ENCODE peak calls at places on chromosome 12, in nine cellular contexts. One of them, this sample, is unnamed.

GRCh38 chr12:65891987-65892481 is 67.8 kb downstream of the HMGA2 start:
- DNase-seq in choroid plexus epithelial cell: peak
- DNase-seq in IMR-90: peak
- DNase-seq in endothelial cell: no peak
- DNase-seq in cardiac fibroblast: peak
- DNase-seq in uterus: peak
- DNase-seq in gastrocnemius medialis: peak
- DNase-seq in testis: peak
- DNase-seq in PC-3: peak
- DNase-seq in this sample: peak

GRCh38 chr12:47863985-47864384 is 40.8 kb downstream of the VDR start:
- DNase-seq in cardiac fibroblast: no peak
- DNase-seq in PC-3: no peak
- DNase-seq in choroid plexus epithelial cell: no peak
- DNase-seq in endothelial cell: no peak
- DNase-seq in uterus: no peak
- DNase-seq in testis: no peak
- DNase-seq in IMR-90: no peak
- DNase-seq in gastrocnemius medialis: no peak
- DNase-seq in this sample: no peak

GRCh38 chr12:128944956-128945355 is 91.7 kb downstream of the GLT1D1 start:
- DNase-seq in testis: no peak
- DNase-seq in PC-3: no peak
- DNase-seq in endothelial cell: no peak
- DNase-seq in cardiac fibroblast: no peak
- DNase-seq in gastrocnemius medialis: no peak
- DNase-seq in choroid plexus epithelial cell: no peak
- DNase-seq in uterus: no peak
- DNase-seq in IMR-90: no peak
- DNase-seq in this sample: no peak

GRCh38 chr12:124797321-124797720 is 66.3 kb downstream of the SCARB1 start:
- DNase-seq in testis: no peak
- DNase-seq in choroid plexus epithelial cell: no peak
- DNase-seq in gastrocnemius medialis: no peak
- DNase-seq in endothelial cell: peak
- DNase-seq in IMR-90: no peak
- DNase-seq in PC-3: no peak
- DNase-seq in cardiac fibroblast: no peak
- DNase-seq in uterus: no peak
- DNase-seq in this sample: no peak

GRCh38 chr12:109868182-109869051 is 11.9 kb downstream of the GLTP start:
- DNase-seq in cardiac fibroblast: no peak
- DNase-seq in testis: no peak
- DNase-seq in uterus: no peak
- DNase-seq in choroid plexus epithelial cell: no peak
- DNase-seq in endothelial cell: no peak
- DNase-seq in gastrocnemius medialis: no peak
- DNase-seq in IMR-90: no peak
- DNase-seq in PC-3: no peak
- DNase-seq in this sample: no peak

GRCh38 chr12:64083285-64084210 is 138.5 kb downstream of the KICS2 start:
- DNase-seq in endothelial cell: no peak
- DNase-seq in uterus: peak
- DNase-seq in IMR-90: peak
- DNase-seq in cardiac fibroblast: peak
- DNase-seq in testis: peak
- DNase-seq in choroid plexus epithelial cell: peak
- DNase-seq in gastrocnemius medialis: peak
- DNase-seq in PC-3: peak
- DNase-seq in this sample: peak

GRCh38 chr12:116650062-116650461 is 87.8 kb downstream of the SPRING1 start:
- DNase-seq in testis: no peak
- DNase-seq in gastrocnemius medialis: no peak
- DNase-seq in endothelial cell: no peak
- DNase-seq in cardiac fibroblast: no peak
- DNase-seq in choroid plexus epithelial cell: peak
- DNase-seq in IMR-90: no peak
- DNase-seq in PC-3: no peak
- DNase-seq in uterus: no peak
- DNase-seq in this sample: peak

GRCh38 chr12:4833511-4833910 is 76.2 kb upstream of the KCNA1 start:
- DNase-seq in cardiac fibroblast: no peak
- DNase-seq in IMR-90: no peak
- DNase-seq in choroid plexus epithelial cell: no peak
- DNase-seq in PC-3: no peak
- DNase-seq in uterus: no peak
- DNase-seq in testis: no peak
- DNase-seq in gastrocnemius medialis: no peak
- DNase-seq in endothelial cell: no peak
- DNase-seq in this sample: no peak

GRCh38 chr12:9084417-9084816 is 31.3 kb downstream of the A2M start:
- DNase-seq in gastrocnemius medialis: no peak
- DNase-seq in uterus: no peak
- DNase-seq in IMR-90: no peak
- DNase-seq in testis: no peak
- DNase-seq in PC-3: no peak
- DNase-seq in choroid plexus epithelial cell: no peak
- DNase-seq in endothelial cell: no peak
- DNase-seq in cardiac fibroblast: no peak
- DNase-seq in this sample: no peak

GRCh38 chr12:121128908-121129704 is 3.6 kb upstream of the P2RX7 start:
- DNase-seq in endothelial cell: peak
- DNase-seq in IMR-90: peak
- DNase-seq in gastrocnemius medialis: peak
- DNase-seq in choroid plexus epithelial cell: peak
- DNase-seq in PC-3: no peak
- DNase-seq in uterus: peak
- DNase-seq in testis: peak
- DNase-seq in cardiac fibroblast: peak
- DNase-seq in this sample: peak

GRCh38 chr12:95117178-95117599 is 43.8 kb upstream of the NR2C1 start:
- DNase-seq in IMR-90: peak
- DNase-seq in cardiac fibroblast: peak
- DNase-seq in gastrocnemius medialis: peak
- DNase-seq in testis: peak
- DNase-seq in choroid plexus epithelial cell: peak
- DNase-seq in uterus: peak
- DNase-seq in endothelial cell: peak
- DNase-seq in PC-3: peak
- DNase-seq in this sample: peak

DNA sequence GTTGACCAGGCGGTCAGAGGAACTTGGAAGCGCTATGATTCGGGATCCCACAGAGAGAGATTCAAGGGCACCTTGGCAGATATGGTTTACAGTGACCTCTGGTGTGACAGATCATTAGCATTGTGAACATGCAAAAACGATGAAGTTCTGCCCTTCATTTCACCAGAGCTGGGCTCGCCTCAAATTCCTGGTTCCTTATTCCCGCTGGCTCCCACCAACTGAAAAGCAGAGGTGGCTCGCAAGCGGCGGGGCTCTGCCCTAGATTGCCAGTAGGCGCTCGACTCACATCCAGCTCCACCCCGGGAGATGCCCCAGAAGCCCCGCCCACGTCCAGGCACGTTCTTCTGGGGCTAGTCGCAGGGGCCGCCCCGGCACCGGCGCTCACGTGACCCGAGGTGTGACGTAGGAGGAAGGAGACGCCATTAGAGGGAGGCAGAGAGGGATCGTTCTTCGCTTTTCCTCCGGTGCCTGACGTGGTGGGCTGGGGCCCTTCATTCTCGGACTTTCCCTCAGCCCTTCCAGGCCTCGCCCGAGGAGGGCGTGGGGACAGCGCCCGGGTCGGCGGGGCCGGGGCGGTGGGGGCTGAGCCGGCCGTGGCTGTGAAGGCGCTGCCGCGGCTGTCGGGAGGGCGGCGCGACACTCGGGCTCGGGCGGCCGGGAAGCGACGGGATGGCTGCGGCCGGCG is at the start of gene RAB21:
- DNase-seq in endothelial cell: peak
- DNase-seq in choroid plexus epithelial cell: peak
- DNase-seq in cardiac fibroblast: peak
- DNase-seq in testis: peak
- DNase-seq in gastrocnemius medialis: peak
- DNase-seq in uterus: peak
- DNase-seq in PC-3: peak
- DNase-seq in IMR-90: peak
- DNase-seq in this sample: peak
- TF ChIP-seq CTCF in endothelial cell: no peak
- TF ChIP-seq CTCF in choroid plexus epithelial cell: peak
- TF ChIP-seq CTCF in cardiac fibroblast: peak
- TF ChIP-seq CTCF in testis: peak
- TF ChIP-seq CTCF in gastrocnemius medialis: peak
- TF ChIP-seq CTCF in uterus: peak
- TF ChIP-seq CTCF in PC-3: peak
- TF ChIP-seq CTCF in IMR-90: peak
- TF ChIP-seq CTCF in this sample: peak

GRCh38 chr12:31011336-31011735 is 62.3 kb upstream of the DDX11 start:
- DNase-seq in gastrocnemius medialis: no peak
- DNase-seq in testis: no peak
- DNase-seq in IMR-90: no peak
- DNase-seq in PC-3: no peak
- DNase-seq in uterus: no peak
- DNase-seq in cardiac fibroblast: no peak
- DNase-seq in choroid plexus epithelial cell: no peak
- DNase-seq in endothelial cell: no peak
- DNase-seq in this sample: no peak

GRCh38 chr12:31015215-31015614 is 58.4 kb upstream of the DDX11 start:
- DNase-seq in endothelial cell: no peak
- DNase-seq in IMR-90: no peak
- DNase-seq in testis: no peak
- DNase-seq in uterus: no peak
- DNase-seq in PC-3: no peak
- DNase-seq in cardiac fibroblast: no peak
- DNase-seq in gastrocnemius medialis: no peak
- DNase-seq in choroid plexus epithelial cell: no peak
- DNase-seq in this sample: no peak

GRCh38 chr12:31008961-31009840 is 64.5 kb upstream of the DDX11 start:
- DNase-seq in choroid plexus epithelial cell: no peak
- DNase-seq in IMR-90: no peak
- DNase-seq in uterus: no peak
- DNase-seq in endothelial cell: no peak
- DNase-seq in PC-3: no peak
- DNase-seq in gastrocnemius medialis: no peak
- DNase-seq in cardiac fibroblast: no peak
- DNase-seq in testis: no peak
- DNase-seq in this sample: no peak

GRCh38 chr12:31009976-31010375 is 63.7 kb upstream of the DDX11 start:
- DNase-seq in IMR-90: no peak
- DNase-seq in testis: no peak
- DNase-seq in PC-3: no peak
- DNase-seq in choroid plexus epithelial cell: no peak
- DNase-seq in cardiac fibroblast: no peak
- DNase-seq in uterus: no peak
- DNase-seq in endothelial cell: no peak
- DNase-seq in gastrocnemius medialis: no peak
- DNase-seq in this sample: no peak

GRCh38 chr12:31011746-31012567 is 61.7 kb upstream of the DDX11 start:
- DNase-seq in choroid plexus epithelial cell: no peak
- DNase-seq in PC-3: no peak
- DNase-seq in cardiac fibroblast: no peak
- DNase-seq in IMR-90: no peak
- DNase-seq in testis: no peak
- DNase-seq in uterus: no peak
- DNase-seq in gastrocnemius medialis: no peak
- DNase-seq in endothelial cell: no peak
- DNase-seq in this sample: no peak
- TF ChIP-seq CTCF in choroid plexus epithelial cell: peak
- TF ChIP-seq CTCF in PC-3: no peak
- TF ChIP-seq CTCF in cardiac fibroblast: peak
- TF ChIP-seq CTCF in IMR-90: peak
- TF ChIP-seq CTCF in testis: no peak
- TF ChIP-seq CTCF in uterus: no peak
- TF ChIP-seq CTCF in gastrocnemius medialis: no peak
- TF ChIP-seq CTCF in endothelial cell: no peak
- TF ChIP-seq CTCF in this sample: peak

DNA sequence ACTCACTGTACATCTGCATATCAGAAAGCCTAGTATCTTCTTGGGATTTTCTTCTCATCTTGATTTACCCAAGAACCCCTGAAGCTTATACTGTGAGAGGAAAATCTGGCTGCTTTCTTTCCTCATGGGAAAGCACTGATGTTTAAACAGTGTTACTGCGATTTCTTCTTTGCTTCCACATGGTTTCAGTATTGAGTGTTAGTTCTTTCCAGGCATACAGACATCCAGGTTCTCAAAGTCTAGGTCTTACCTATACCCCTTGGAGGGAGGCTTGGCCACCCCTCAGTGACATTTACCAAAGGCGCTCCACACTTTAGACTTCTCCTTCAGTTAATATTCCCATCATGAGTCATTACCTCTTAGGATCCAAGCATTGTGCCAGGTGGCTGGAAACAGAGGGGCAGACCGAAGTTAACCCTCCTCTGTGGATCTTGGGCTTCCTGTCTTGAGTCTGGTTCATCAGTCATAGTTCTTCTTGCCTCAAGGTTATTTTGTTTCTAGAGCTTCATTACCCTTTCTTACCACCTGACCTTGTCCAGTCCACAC is 79.1 kb downstream of the TMEM117 start:
- DNase-seq in uterus: no peak
- DNase-seq in PC-3: peak
- DNase-seq in testis: no peak
- DNase-seq in cardiac fibroblast: no peak
- DNase-seq in choroid plexus epithelial cell: peak
- DNase-seq in endothelial cell: no peak
- DNase-seq in gastrocnemius medialis: no peak
- DNase-seq in IMR-90: no peak
- DNase-seq in this sample: no peak
- TF ChIP-seq CTCF in uterus: no peak
- TF ChIP-seq CTCF in PC-3: peak
- TF ChIP-seq CTCF in testis: no peak
- TF ChIP-seq CTCF in cardiac fibroblast: no peak
- TF ChIP-seq CTCF in choroid plexus epithelial cell: peak
- TF ChIP-seq CTCF in endothelial cell: no peak
- TF ChIP-seq CTCF in gastrocnemius medialis: no peak
- TF ChIP-seq CTCF in IMR-90: no peak
- TF ChIP-seq CTCF in this sample: peak

DNA sequence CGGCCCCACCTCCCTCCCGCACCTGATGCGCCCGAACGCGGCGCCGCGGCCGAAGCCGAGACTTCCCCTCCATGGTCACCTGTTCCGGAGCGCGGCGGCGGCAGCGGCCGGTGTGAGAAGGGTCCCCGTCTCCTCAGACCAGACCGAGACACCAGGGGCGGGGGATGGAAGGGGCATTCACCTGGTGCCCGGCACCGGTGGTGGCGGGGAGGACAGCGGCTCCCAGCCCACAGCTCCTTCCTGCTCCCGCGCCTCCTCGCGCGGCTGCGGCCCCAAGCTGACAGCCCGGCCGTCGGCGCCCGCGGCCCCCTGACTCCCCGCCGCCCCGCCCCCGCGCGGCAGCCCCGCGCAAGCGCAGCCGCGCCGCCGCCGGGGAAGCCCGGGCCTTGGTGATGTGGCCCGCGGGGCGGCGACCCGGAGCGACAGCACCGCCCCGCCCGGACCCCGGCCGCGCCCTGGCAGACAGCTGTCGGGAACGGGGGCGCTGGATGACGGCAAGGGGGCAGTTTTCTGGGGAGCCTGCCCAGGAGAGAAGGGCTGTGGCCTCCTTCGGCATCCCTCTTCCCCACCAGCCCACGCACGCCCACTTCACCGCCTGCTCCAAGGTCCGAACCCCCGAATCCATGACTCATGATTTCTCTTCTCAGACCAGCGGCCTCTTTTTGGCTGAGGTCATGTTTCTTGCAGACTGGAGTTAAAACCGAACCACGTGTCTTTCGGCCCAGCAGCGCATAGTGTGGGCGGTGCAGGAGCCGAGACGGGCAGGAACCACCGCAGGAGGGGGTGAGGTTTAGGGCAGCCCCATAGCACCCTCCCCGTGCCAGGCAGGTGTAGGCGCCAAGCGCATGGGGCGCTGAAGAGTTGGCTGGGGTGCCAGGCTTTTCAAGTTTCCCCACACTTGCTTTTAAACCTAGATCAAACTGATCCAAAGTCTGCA is at the start of gene SLC41A2:
- DNase-seq in endothelial cell: peak
- DNase-seq in testis: peak
- DNase-seq in uterus: peak
- DNase-seq in choroid plexus epithelial cell: peak
- DNase-seq in PC-3: peak
- DNase-seq in gastrocnemius medialis: peak
- DNase-seq in IMR-90: peak
- DNase-seq in cardiac fibroblast: peak
- DNase-seq in this sample: peak
- TF ChIP-seq CTCF in endothelial cell: no peak
- TF ChIP-seq CTCF in testis: peak
- TF ChIP-seq CTCF in uterus: no peak
- TF ChIP-seq CTCF in choroid plexus epithelial cell: peak
- TF ChIP-seq CTCF in PC-3: peak
- TF ChIP-seq CTCF in gastrocnemius medialis: peak
- TF ChIP-seq CTCF in IMR-90: peak
- TF ChIP-seq CTCF in cardiac fibroblast: no peak
- TF ChIP-seq CTCF in this sample: no peak